ENCODE peak calls at places on chromosome 12, in five cellular contexts. One of them, this sample, is unnamed.
A peak's percentile ranks its signal among the peaks of the same experiment; 100 is the strongest.

GRCh38 chr12:110756611-110757010 is 13.9 kb upstream of the PPP1CC start:
- DNase-seq in myocyte: no peak
- DNase-seq in memory B cell: no peak
- DNase-seq in HFFc6: peak; percentile 39
- DNase-seq in Right ventricle myocardium inferior: no peak
- DNase-seq in this sample: peak; percentile 26

GRCh38 chr12:51636581-51636980 is 45.5 kb downstream of the SCN8A start:
- DNase-seq in memory B cell: no peak
- DNase-seq in HFFc6: peak; percentile 27
- DNase-seq in Right ventricle myocardium inferior: no peak
- DNase-seq in myocyte: no peak
- DNase-seq in this sample: peak; percentile 22

GRCh38 chr12:9344540-9344939 is 136.3 kb upstream of the PZP start:
- DNase-seq in Right ventricle myocardium inferior: no peak
- DNase-seq in HFFc6: no peak
- DNase-seq in memory B cell: no peak
- DNase-seq in myocyte: no peak
- DNase-seq in this sample: peak; percentile 45

GRCh38 chr12:124536613-124537012 is 30.8 kb downstream of the NCOR2 start:
- DNase-seq in myocyte: no peak
- DNase-seq in memory B cell: no peak
- DNase-seq in HFFc6: peak; percentile 46
- DNase-seq in Right ventricle myocardium inferior: no peak
- DNase-seq in this sample: peak; percentile 60

GRCh38 chr12:110641512-110641911 is 27.6 kb downstream of the TCTN1 start:
- DNase-seq in HFFc6: no peak
- DNase-seq in memory B cell: no peak
- DNase-seq in myocyte: peak; percentile 60
- DNase-seq in Right ventricle myocardium inferior: no peak
- DNase-seq in this sample: peak; percentile 17

GRCh38 chr12:18567787-18568186 is 170.0 kb downstream of the PLCZ1 start:
- DNase-seq in memory B cell: no peak
- DNase-seq in Right ventricle myocardium inferior: no peak
- DNase-seq in HFFc6: no peak
- DNase-seq in myocyte: no peak
- DNase-seq in this sample: peak; percentile 20

GRCh38 chr12:71000255-71000654 is 79.7 kb upstream of the PTPRR start:
- DNase-seq in memory B cell: no peak
- DNase-seq in myocyte: no peak
- DNase-seq in HFFc6: no peak
- DNase-seq in Right ventricle myocardium inferior: no peak
- DNase-seq in this sample: no peak

GRCh38 chr12:94049718-94050117 is 98.7 kb upstream of the PLXNC1 start:
- DNase-seq in HFFc6: no peak
- DNase-seq in Right ventricle myocardium inferior: no peak
- DNase-seq in memory B cell: no peak
- DNase-seq in myocyte: no peak
- DNase-seq in this sample: no peak

GRCh38 chr12:114406326-114407033 is 536 bp upstream of the TBX5 start:
- DNase-seq in memory B cell: no peak
- DNase-seq in Right ventricle myocardium inferior: peak; percentile 68
- DNase-seq in HFFc6: peak; percentile 62
- DNase-seq in myocyte: no peak
- DNase-seq in this sample: peak; percentile 67

GRCh38 chr12:46964496-46965098 is 114.8 kb upstream of the PCED1B start:
- DNase-seq in HFFc6: peak; percentile 79
- DNase-seq in Right ventricle myocardium inferior: peak; percentile 49
- DNase-seq in memory B cell: no peak
- DNase-seq in myocyte: peak; percentile 87
- DNase-seq in this sample: peak; percentile 29

This sample was measured in fibroblast of mammary gland.